ENCODE peak calls at places on chromosomes 11 and 22, in four cellular contexts. One of them, this sample, is unnamed.

GRCh38 chr11:72823105-72823804 is 9.0 kb downstream of the ATG16L2 start:
- DNase-seq in fibroblast of lung: no peak
- DNase-seq in progenitor cell of endocrine pancreas: no peak
- DNase-seq in colonic mucosa: no peak
- DNase-seq in this sample: no peak

GRCh38 chr22:33975841-33976240 is 55.6 kb upstream of the LARGE1 start:
- DNase-seq in progenitor cell of endocrine pancreas: no peak
- DNase-seq in fibroblast of lung: no peak
- DNase-seq in colonic mucosa: no peak
- DNase-seq in this sample: no peak

GRCh38 chr22:43829904-43830851 is 18.1 kb upstream of the EFCAB6 start:
- DNase-seq in colonic mucosa: no peak
- DNase-seq in progenitor cell of endocrine pancreas: no peak
- DNase-seq in fibroblast of lung: peak; percentile 27
- DNase-seq in this sample: no peak

GRCh38 chr11:132258865-132259264 is 888.5 kb downstream of the NTM start:
- DNase-seq in fibroblast of lung: peak; percentile 77
- DNase-seq in progenitor cell of endocrine pancreas: no peak
- DNase-seq in colonic mucosa: no peak
- DNase-seq in this sample: no peak

GRCh38 chr11:119551726-119552510 is 128.9 kb upstream of the THY1 start:
- DNase-seq in progenitor cell of endocrine pancreas: no peak
- DNase-seq in fibroblast of lung: peak; percentile 32
- DNase-seq in colonic mucosa: no peak
- DNase-seq in this sample: no peak

GRCh38 chr11:400241-400729 is 6.3 kb downstream of the PKP3 start:
- DNase-seq in fibroblast of lung: no peak
- DNase-seq in progenitor cell of endocrine pancreas: no peak
- DNase-seq in colonic mucosa: no peak
- DNase-seq in this sample: no peak

GRCh38 chr11:36235750-36236149 is 53.5 kb downstream of the COMMD9 start:
- DNase-seq in progenitor cell of endocrine pancreas: no peak
- DNase-seq in colonic mucosa: no peak
- DNase-seq in fibroblast of lung: peak; percentile 39
- DNase-seq in this sample: no peak

GRCh38 chr11:103297900-103298299 is 188.7 kb downstream of the DYNC2H1 start:
- DNase-seq in progenitor cell of endocrine pancreas: no peak
- DNase-seq in fibroblast of lung: no peak
- DNase-seq in colonic mucosa: no peak
- DNase-seq in this sample: no peak

GRCh38 chr22:22105364-22105763 is 122.8 kb upstream of the TOP3B start:
- DNase-seq in fibroblast of lung: no peak
- DNase-seq in progenitor cell of endocrine pancreas: no peak
- DNase-seq in colonic mucosa: no peak
- DNase-seq in this sample: no peak

GRCh38 chr22:49230194-49230577 is 597.5 kb downstream of the BRD1 start:
- DNase-seq in progenitor cell of endocrine pancreas: no peak
- DNase-seq in fibroblast of lung: no peak
- DNase-seq in colonic mucosa: no peak
- DNase-seq in this sample: no peak

GRCh38 chr22:24068717-24069116 is 57.6 kb downstream of the CABIN1 start:
- DNase-seq in colonic mucosa: no peak
- DNase-seq in progenitor cell of endocrine pancreas: no peak
- DNase-seq in fibroblast of lung: no peak
- DNase-seq in this sample: no peak

GRCh38 chr11:94794287-94795168 is 26.4 kb downstream of the AMOTL1 start:
- DNase-seq in fibroblast of lung: peak; percentile 99
- DNase-seq in progenitor cell of endocrine pancreas: no peak
- DNase-seq in colonic mucosa: no peak
- DNase-seq in this sample: peak; percentile 70

GRCh38 chr22:19723990-19724827 is 870 bp downstream of the GP1BB start:
- DNase-seq in colonic mucosa: no peak
- DNase-seq in progenitor cell of endocrine pancreas: peak; percentile 52
- DNase-seq in fibroblast of lung: peak; percentile 40
- DNase-seq in this sample: no peak

GRCh38 chr22:50105529-50106100 is 15.8 kb downstream of the MOV10L1 start:
- DNase-seq in progenitor cell of endocrine pancreas: no peak
- DNase-seq in colonic mucosa: no peak
- DNase-seq in fibroblast of lung: no peak
- DNase-seq in this sample: no peak

GRCh38 chr11:47408598-47409439 is 429 bp downstream of the SLC39A13 start:
- DNase-seq in fibroblast of lung: peak; percentile 85
- DNase-seq in progenitor cell of endocrine pancreas: no peak
- DNase-seq in colonic mucosa: peak; percentile 43
- DNase-seq in this sample: no peak

GRCh38 chr11:75734491-75735180 is 17.0 kb downstream of the MOGAT2 start:
- DNase-seq in progenitor cell of endocrine pancreas: no peak
- DNase-seq in fibroblast of lung: no peak
- DNase-seq in colonic mucosa: peak; percentile 69
- DNase-seq in this sample: no peak

GRCh38 chr11:47917643-47918369 is 62.6 kb upstream of the PTPRJ start:
- DNase-seq in progenitor cell of endocrine pancreas: no peak
- DNase-seq in fibroblast of lung: peak; percentile 96
- DNase-seq in colonic mucosa: peak; percentile 70
- DNase-seq in this sample: no peak

GRCh38 chr22:31141551-31141950 is 1.2 kb upstream of the PLA2G3 start:
- DNase-seq in fibroblast of lung: no peak
- DNase-seq in progenitor cell of endocrine pancreas: no peak
- DNase-seq in colonic mucosa: no peak
- DNase-seq in this sample: no peak

GRCh38 chr11:74449369-74449931 is 17.9 kb downstream of the KCNE3 start:
- DNase-seq in colonic mucosa: peak; percentile 63
- DNase-seq in fibroblast of lung: peak; percentile 66
- DNase-seq in progenitor cell of endocrine pancreas: no peak
- DNase-seq in this sample: no peak

GRCh38 chr11:43852057-43852636 is 28.5 kb upstream of the ALKBH3 start:
- DNase-seq in fibroblast of lung: peak; percentile 66
- DNase-seq in colonic mucosa: peak; percentile 40
- DNase-seq in progenitor cell of endocrine pancreas: peak; percentile 47
- DNase-seq in this sample: peak; percentile 30

GRCh38 chr11:34105957-34106504 is 602 bp downstream of the NAT10 start:
- DNase-seq in fibroblast of lung: peak; percentile 34
- DNase-seq in colonic mucosa: no peak
- DNase-seq in progenitor cell of endocrine pancreas: no peak
- DNase-seq in this sample: no peak

GRCh38 chr11:2612884-2613571 is 86.8 kb downstream of the KCNQ1OT1 start:
- DNase-seq in colonic mucosa: no peak
- DNase-seq in progenitor cell of endocrine pancreas: no peak
- DNase-seq in fibroblast of lung: no peak
- DNase-seq in this sample: peak; percentile 67

GRCh38 chr22:23898006-23898974 is 4.1 kb downstream of the MIF start:
- DNase-seq in fibroblast of lung: no peak
- DNase-seq in colonic mucosa: no peak
- DNase-seq in progenitor cell of endocrine pancreas: no peak
- DNase-seq in this sample: no peak

GRCh38 chr22:22207845-22208564 is 36.6 kb upstream of the VPREB1 start:
- DNase-seq in fibroblast of lung: peak; percentile 59
- DNase-seq in colonic mucosa: peak; percentile 61
- DNase-seq in progenitor cell of endocrine pancreas: peak; percentile 69
- DNase-seq in this sample: no peak

GRCh38 chr11:121863126-121863525 is 252.9 kb downstream of the BLID start:
- DNase-seq in colonic mucosa: no peak
- DNase-seq in progenitor cell of endocrine pancreas: no peak
- DNase-seq in fibroblast of lung: no peak
- DNase-seq in this sample: no peak

GRCh38 chr22:31179345-31179744 is 19.4 kb downstream of the RNF185 start:
- DNase-seq in fibroblast of lung: peak; percentile 68
- DNase-seq in colonic mucosa: peak; percentile 63
- DNase-seq in progenitor cell of endocrine pancreas: no peak
- DNase-seq in this sample: peak; percentile 96

GRCh38 chr22:22776121-22776520 is 111.5 kb upstream of the IGLL5 start:
- DNase-seq in colonic mucosa: no peak
- DNase-seq in progenitor cell of endocrine pancreas: no peak
- DNase-seq in fibroblast of lung: no peak
- DNase-seq in this sample: no peak

GRCh38 chr11:43504316-43504950 is 145.7 kb downstream of the TTC17 start:
- DNase-seq in fibroblast of lung: peak; percentile 7
- DNase-seq in progenitor cell of endocrine pancreas: peak; percentile 20
- DNase-seq in colonic mucosa: no peak
- DNase-seq in this sample: no peak

GRCh38 chr11:59171508-59172322 is at the start of gene DTX4:
- DNase-seq in colonic mucosa: peak; percentile 97
- DNase-seq in progenitor cell of endocrine pancreas: peak; percentile 90
- DNase-seq in fibroblast of lung: peak; percentile 79
- DNase-seq in this sample: peak; percentile 71

GRCh38 chr11:12013771-12014170 is 5.3 kb upstream of the DKK3 start:
- DNase-seq in colonic mucosa: no peak
- DNase-seq in progenitor cell of endocrine pancreas: no peak
- DNase-seq in fibroblast of lung: no peak
- DNase-seq in this sample: no peak

DNA sequence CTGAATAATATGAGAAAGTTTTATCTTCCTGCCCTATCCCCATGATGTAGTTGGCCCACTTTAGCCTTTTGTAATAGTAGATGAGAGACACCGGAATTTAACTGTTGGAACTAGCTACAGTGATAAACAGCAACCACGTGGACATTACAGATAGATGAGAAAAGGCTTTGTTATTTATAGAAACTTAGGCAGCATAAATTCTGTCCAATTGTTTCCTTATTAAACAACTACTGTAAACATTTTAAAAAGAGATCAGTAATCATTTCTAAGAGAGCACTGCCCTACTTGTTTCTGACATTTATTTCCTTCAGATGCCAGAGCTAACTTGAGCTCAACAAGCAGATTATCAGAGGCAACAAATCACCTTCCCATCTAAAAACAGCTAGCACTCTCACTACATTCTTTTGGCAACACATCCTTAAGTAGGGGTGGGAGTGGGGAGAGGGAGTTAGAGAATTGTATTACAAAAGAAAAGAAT is 63.1 kb downstream of the SOX6 start:
- DNase-seq in fibroblast of lung: peak; percentile 55
- DNase-seq in colonic mucosa: no peak
- DNase-seq in progenitor cell of endocrine pancreas: no peak
- DNase-seq in this sample: peak; percentile 4
- TF ChIP-seq CTCF in fibroblast of lung: no peak
- TF ChIP-seq CTCF in colonic mucosa: no peak
- TF ChIP-seq CTCF in progenitor cell of endocrine pancreas: no peak
- TF ChIP-seq CTCF in this sample: no peak

DNA sequence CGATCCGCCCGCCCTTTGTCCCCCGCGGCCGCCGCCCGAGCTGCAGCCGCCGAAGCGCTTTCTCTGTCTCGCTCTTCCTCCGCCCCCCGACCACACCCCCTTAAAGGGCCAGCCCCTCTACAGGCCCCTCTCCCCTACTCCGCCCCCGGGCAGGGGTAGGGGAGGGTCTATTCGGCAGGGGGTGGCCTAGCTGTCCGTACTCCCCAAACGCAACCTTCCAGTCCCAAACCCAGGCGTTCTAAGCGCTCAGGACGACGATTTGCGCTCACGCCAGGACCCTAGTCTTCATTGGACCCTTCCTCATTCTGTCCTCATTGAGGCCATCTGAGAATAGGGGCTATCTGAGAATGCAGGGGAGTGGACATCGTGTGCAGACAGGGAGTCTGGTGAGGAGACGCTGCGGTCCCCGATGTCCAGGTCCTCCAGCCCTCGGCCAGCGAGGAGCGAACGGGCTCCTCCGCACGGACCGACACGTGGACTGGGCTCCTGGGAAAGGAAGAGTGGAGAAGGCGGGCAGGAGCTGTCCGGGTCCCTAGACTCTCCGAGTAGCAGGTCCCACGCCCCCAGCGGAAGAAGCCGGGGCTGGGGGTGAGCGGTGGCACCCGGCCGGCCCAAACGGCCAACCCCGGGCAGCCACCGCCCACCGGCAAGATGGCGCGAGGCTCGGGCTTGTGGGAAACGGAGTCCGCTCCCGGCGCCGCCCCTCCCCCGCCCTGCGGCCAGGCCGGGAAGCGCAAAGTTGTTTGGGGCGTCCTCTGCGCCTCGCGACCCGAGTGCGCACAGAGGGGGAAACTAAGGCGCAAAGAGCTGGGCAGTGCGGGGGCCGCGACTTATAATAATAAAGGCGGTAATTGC is at the start of gene PPP1R14B:
- DNase-seq in fibroblast of lung: peak; percentile 85
- DNase-seq in progenitor cell of endocrine pancreas: peak; percentile 80
- DNase-seq in colonic mucosa: peak; percentile 90
- DNase-seq in this sample: no peak
- TF ChIP-seq CTCF in fibroblast of lung: no peak
- TF ChIP-seq CTCF in progenitor cell of endocrine pancreas: peak; percentile 36
- TF ChIP-seq CTCF in colonic mucosa: no peak
- TF ChIP-seq CTCF in this sample: peak; percentile 4

DNA sequence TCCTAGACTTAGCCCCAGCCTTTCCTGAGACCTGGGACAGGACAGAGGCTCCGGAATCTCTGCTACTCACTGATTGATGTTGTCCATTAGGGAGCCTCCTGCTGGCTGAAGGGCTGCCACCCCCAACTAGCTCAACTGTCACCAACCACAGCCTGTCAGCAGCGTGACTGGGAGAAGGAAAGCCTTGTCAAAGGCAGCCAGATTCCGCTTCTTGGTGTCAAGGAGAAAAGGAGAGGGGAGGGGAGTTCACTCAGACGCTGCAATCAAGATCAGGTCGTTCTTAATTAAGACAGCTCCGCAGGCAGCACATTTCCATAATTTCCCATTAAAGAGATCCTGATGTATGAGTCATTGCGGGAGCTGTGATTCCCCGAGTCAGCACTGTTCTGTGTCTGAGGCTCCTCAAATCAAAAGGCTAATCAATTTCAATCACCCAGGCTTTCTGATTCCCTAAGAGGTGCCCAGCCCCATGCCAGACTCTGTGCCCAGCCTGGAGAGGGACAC is 152.8 kb upstream of the ZBED5 start:
- DNase-seq in colonic mucosa: peak; percentile 34
- DNase-seq in progenitor cell of endocrine pancreas: no peak
- DNase-seq in fibroblast of lung: peak; percentile 23
- DNase-seq in this sample: no peak
- TF ChIP-seq CTCF in colonic mucosa: no peak
- TF ChIP-seq CTCF in progenitor cell of endocrine pancreas: no peak
- TF ChIP-seq CTCF in fibroblast of lung: peak; percentile 21
- TF ChIP-seq CTCF in this sample: peak; percentile 53

GRCh38 chr11:116518141-116518540 is 254.6 kb downstream of the BUD13 start:
- DNase-seq in fibroblast of lung: no peak
- DNase-seq in colonic mucosa: no peak
- DNase-seq in progenitor cell of endocrine pancreas: no peak
- DNase-seq in this sample: no peak

GRCh38 chr11:116519499-116519898 is 253.3 kb downstream of the BUD13 start:
- DNase-seq in progenitor cell of endocrine pancreas: no peak
- DNase-seq in fibroblast of lung: no peak
- DNase-seq in colonic mucosa: no peak
- DNase-seq in this sample: no peak

GRCh38 chr11:116517584-116517983 is 255.2 kb downstream of the BUD13 start:
- DNase-seq in fibroblast of lung: no peak
- DNase-seq in colonic mucosa: no peak
- DNase-seq in progenitor cell of endocrine pancreas: no peak
- DNase-seq in this sample: no peak

GRCh38 chr11:116515666-116516184 is 257.1 kb downstream of the BUD13 start:
- DNase-seq in colonic mucosa: peak; percentile 24
- DNase-seq in progenitor cell of endocrine pancreas: no peak
- DNase-seq in fibroblast of lung: no peak
- DNase-seq in this sample: no peak

DNA sequence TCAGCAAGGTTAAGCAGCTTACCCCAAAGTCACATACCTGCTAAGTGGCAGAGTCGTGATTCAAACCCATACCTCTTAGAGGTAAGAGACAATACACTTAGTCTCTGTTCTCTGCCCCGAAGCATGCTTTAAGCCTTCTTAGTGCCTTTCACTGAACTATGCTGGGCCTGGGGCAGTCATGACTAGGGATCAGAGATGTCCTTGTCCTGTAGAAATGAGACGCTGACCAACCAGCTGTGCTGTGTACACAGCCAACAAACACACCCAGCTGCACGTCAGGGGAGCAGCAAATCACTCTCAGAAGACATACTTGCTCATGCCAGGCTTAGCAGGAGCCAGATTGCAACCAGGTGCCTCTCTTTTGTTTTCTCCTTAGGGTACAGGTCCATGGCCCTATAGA is 255.7 kb downstream of the BUD13 start:
- DNase-seq in colonic mucosa: no peak
- DNase-seq in fibroblast of lung: no peak
- DNase-seq in progenitor cell of endocrine pancreas: no peak
- DNase-seq in this sample: no peak
- TF ChIP-seq CTCF in colonic mucosa: no peak
- TF ChIP-seq CTCF in fibroblast of lung: no peak
- TF ChIP-seq CTCF in progenitor cell of endocrine pancreas: no peak
- TF ChIP-seq CTCF in this sample: no peak

This sample was measured in LNCaP clone FGC.